ENCODE peak calls at places on chromosomes 13 and 19, in eight cellular contexts. C, X, A, U, H, S, K and O are unnamed samples.

GRCh38 chr13:49561064-49561410 is 24.3 kb downstream of the RCBTB1 start:
- DNase-seq in C (no peak), X (no peak), A (no peak), U (peak), H (no peak), S (no peak), K (no peak), O (no peak)

GRCh38 chr13:101955764-101956163 is 446.1 kb downstream of the FGF14 start:
- DNase-seq in C (no peak), X (no peak), A (no peak), U (no peak), H (no peak), S (no peak), K (no peak), O (no peak)

GRCh38 chr19:31676271-31677004 is 327.2 kb upstream of the TSHZ3 start:
- DNase-seq in C (no peak), X (no peak), A (no peak), U (no peak), H (no peak), S (peak), K (no peak), O (peak)

GRCh38 chr19:19575411-19575810 is 37.3 kb downstream of the CILP2 start:
- DNase-seq in C (no peak), X (no peak), A (no peak), U (no peak), H (no peak), S (peak), K (no peak), O (no peak)

GRCh38 chr19:46631481-46631880 is 4.5 kb downstream of the GNG8 start:
- DNase-seq in C (peak), X (no peak), A (peak), U (peak), H (peak), S (no peak), K (no peak), O (no peak)

GRCh38 chr13:49810825-49811526 is 18.5 kb upstream of the KPNA3 start:
- DNase-seq in C (no peak), X (no peak), A (no peak), U (no peak), H (no peak), S (no peak), K (no peak), O (no peak)

GRCh38 chr13:32019612-32020233 is 11.9 kb upstream of the FRY start:
- DNase-seq in C (peak), X (peak), A (peak), U (peak), H (no peak), S (peak), K (peak), O (peak)

GRCh38 chr13:106573855-106574254 is 5.9 kb upstream of the ARGLU1 start:
- DNase-seq in C (no peak), X (no peak), A (peak), U (peak), H (peak), S (no peak), K (no peak), O (no peak)

GRCh38 chr19:8041553-8041952 is 11.0 kb upstream of the CCL25 start:
- DNase-seq in C (no peak), X (no peak), A (no peak), U (no peak), H (no peak), S (no peak), K (no peak), O (no peak)

GRCh38 chr13:23876265-23876664 is 12.9 kb downstream of the MIPEP start:
- DNase-seq in C (peak), X (no peak), A (peak), U (no peak), H (no peak), S (peak), K (no peak), O (no peak)
- TF ChIP-seq CTCF in C (peak), X (no peak), A (peak), U (no peak), H (no peak), S (peak), K (no peak), O (peak)

GRCh38 chr19:42309686-42310085 is 3.4 kb upstream of the TMEM145 start:
- DNase-seq in C (no peak), X (no peak), A (no peak), U (no peak), H (no peak), S (no peak), K (no peak), O (no peak)

GRCh38 chr19:42313840-42314755 is 989 bp downstream of the TMEM145 start:
- DNase-seq in C (no peak), X (no peak), A (no peak), U (no peak), H (no peak), S (no peak), K (no peak), O (no peak)

GRCh38 chr19:42313096-42313839 is at the start of gene TMEM145:
- DNase-seq in C (peak), X (peak), A (no peak), U (no peak), H (no peak), S (peak), K (no peak), O (peak)

GRCh38 chr19:42312370-42312769 is 739 bp upstream of the TMEM145 start:
- DNase-seq in C (no peak), X (no peak), A (no peak), U (no peak), H (no peak), S (no peak), K (no peak), O (no peak)

GRCh38 chr19:42311612-42312160 is 1.4 kb upstream of the TMEM145 start:
- DNase-seq in C (no peak), X (no peak), A (no peak), U (no peak), H (no peak), S (peak), K (no peak), O (no peak)
- TF ChIP-seq CTCF in C (peak), X (no peak), A (peak), U (no peak), H (no peak), S (peak), K (no peak), O (no peak)

GRCh38 chr13:79898996-79899395 is 418.0 kb downstream of the NDFIP2 start:
- DNase-seq in C (no peak), X (no peak), A (no peak), U (no peak), H (no peak), S (no peak), K (no peak), O (no peak)

GRCh38 chr13:79900356-79900755 is 419.4 kb downstream of the NDFIP2 start:
- DNase-seq in C (no peak), X (no peak), A (no peak), U (no peak), H (no peak), S (no peak), K (no peak), O (no peak)

GRCh38 chr13:79904581-79904980 is 423.6 kb downstream of the NDFIP2 start:
- DNase-seq in C (no peak), X (no peak), A (no peak), U (no peak), H (no peak), S (no peak), K (no peak), O (no peak)

GRCh38 chr13:79898202-79898826 is 417.4 kb downstream of the NDFIP2 start:
- DNase-seq in C (peak), X (no peak), A (no peak), U (no peak), H (no peak), S (no peak), K (peak), O (no peak)

GRCh38 chr13:79901336-79901735 is 420.4 kb downstream of the NDFIP2 start:
- DNase-seq in C (peak), X (no peak), A (peak), U (no peak), H (no peak), S (peak), K (no peak), O (no peak)
- TF ChIP-seq CTCF in C (peak), X (no peak), A (peak), U (no peak), H (no peak), S (peak), K (no peak), O (no peak)

DNA sequence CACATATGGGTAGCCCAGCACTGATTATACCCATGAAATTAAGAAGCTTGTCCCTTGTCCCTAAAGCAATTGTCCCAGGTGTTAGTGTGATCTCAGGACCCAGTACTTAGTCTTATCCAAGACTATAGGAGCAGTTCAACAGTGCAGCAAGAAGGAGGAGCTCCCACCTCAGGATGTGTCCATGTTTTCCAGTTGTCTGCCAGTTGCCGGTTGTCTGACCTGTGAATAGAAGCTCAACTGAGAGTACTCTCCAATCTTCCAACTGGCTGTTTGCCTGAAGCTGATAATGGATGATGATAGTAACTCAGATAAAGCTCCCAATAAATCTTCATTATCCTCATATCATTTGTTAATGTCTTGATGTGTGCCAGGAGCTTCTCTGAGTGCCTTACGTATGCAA is 107.2 kb upstream of the HTR2A start:
- DNase-seq in C (no peak), X (no peak), A (no peak), U (no peak), H (no peak), S (peak), K (no peak), O (no peak)
- TF ChIP-seq CTCF in C (no peak), X (no peak), A (no peak), U (no peak), H (no peak), S (peak), K (no peak), O (no peak)